ENCODE peak calls at places on chromosomes 5 and 9, in five cellular contexts. M is K562, T is IMR-90, D is SK-N-SH, N is GM12878. X is an unnamed sample.

GRCh38 chr9:136225748-136226679 is 19.6 kb downstream of the QSOX2 start:
- DNase-seq in M (peak; percentile 77), T (peak; percentile 31), D (peak; percentile 88), N (peak; percentile 31), X (peak; percentile 72)

GRCh38 chr5:81020478-81021167 is 60.5 kb downstream of the RASGRF2 start:
- DNase-seq in M (no peak), T (peak; percentile 45), D (no peak), N (no peak), X (no peak)

GRCh38 chr5:127518319-127518621 is 830 bp downstream of the PRRC1 start:
- DNase-seq in M (no peak), T (peak; percentile 57), D (no peak), N (peak; percentile 23), X (no peak)

GRCh38 chr9:31304576-31304975 is 1079.9 kb upstream of the ACO1 start:
- DNase-seq in M (no peak), T (peak; percentile 32), D (no peak), N (no peak), X (no peak)

GRCh38 chr9:95507456-95508241 is 9.1 kb downstream of the PTCH1 start:
- DNase-seq in M (peak; percentile 70), T (peak; percentile 73), D (peak; percentile 41), N (no peak), X (peak; percentile 86)

GRCh38 chr5:153088538-153088937 is 401.9 kb upstream of the GRIA1 start:
- DNase-seq in M (no peak), T (no peak), D (no peak), N (no peak), X (no peak)

GRCh38 chr9:130785053-130785452 is 50.0 kb upstream of the ABL1 start:
- DNase-seq in M (peak; percentile 14), T (no peak), D (no peak), N (no peak), X (no peak)

GRCh38 chr5:126837907-126838539 is 61.1 kb downstream of the LMNB1 start:
- DNase-seq in M (peak; percentile 12), T (peak; percentile 53), D (no peak), N (no peak), X (no peak)

GRCh38 chr5:136079195-136079985 is 50.6 kb downstream of the TGFBI start:
- DNase-seq in M (no peak), T (no peak), D (no peak), N (no peak), X (no peak)

GRCh38 chr5:102762828-102763227 is 7.7 kb downstream of the PAM start:
- DNase-seq in M (no peak), T (no peak), D (no peak), N (no peak), X (no peak)

GRCh38 chr5:51881901-51882300 is 498.7 kb downstream of the ISL1 start:
- DNase-seq in M (no peak), T (no peak), D (no peak), N (no peak), X (no peak)

GRCh38 chr9:6894135-6894534 is 136.4 kb downstream of the KDM4C start:
- DNase-seq in M (no peak), T (no peak), D (no peak), N (peak; percentile 63), X (no peak)

GRCh38 chr9:18451409-18451808 is 22.5 kb upstream of the ADAMTSL1 start:
- DNase-seq in M (no peak), T (peak; percentile 26), D (no peak), N (no peak), X (no peak)

GRCh38 chr5:39266442-39266841 is 47.1 kb upstream of the FYB1 start:
- DNase-seq in M (peak; percentile 62), T (peak; percentile 5), D (no peak), N (no peak), X (peak; percentile 23)

GRCh38 chr9:135703726-135704125 is 1.7 kb downstream of the KCNT1 start:
- DNase-seq in M (no peak), T (no peak), D (no peak), N (no peak), X (no peak)

GRCh38 chr5:16740046-16740445 is 123.2 kb upstream of the RETREG1 start:
- DNase-seq in M (no peak), T (no peak), D (no peak), N (no peak), X (no peak)

GRCh38 chr5:8686707-8687106 is 817.8 kb downstream of the MTRR start:
- DNase-seq in M (no peak), T (peak; percentile 47), D (no peak), N (no peak), X (no peak)

GRCh38 chr9:76560481-76560891 is 101.5 kb downstream of the GCNT1 start:
- DNase-seq in M (no peak), T (peak; percentile 75), D (no peak), N (no peak), X (no peak)

GRCh38 chr9:32376295-32376694 is 8.1 kb upstream of the ACO1 start:
- DNase-seq in M (no peak), T (no peak), D (no peak), N (no peak), X (no peak)

GRCh38 chr9:134319306-134320194 is 6.7 kb upstream of the RXRA start:
- DNase-seq in M (no peak), T (no peak), D (no peak), N (no peak), X (no peak)

GRCh38 chr5:11719888-11720481 is 184.3 kb downstream of the CTNND2 start:
- DNase-seq in M (peak; percentile 23), T (no peak), D (peak; percentile 12), N (no peak), X (no peak)

GRCh38 chr5:52811067-52811749 is 23.5 kb downstream of the ITGA1 start:
- DNase-seq in M (no peak), T (peak; percentile 77), D (no peak), N (no peak), X (peak; percentile 60)

GRCh38 chr5:36692791-36693763 is 86.7 kb downstream of the SLC1A3 start:
- DNase-seq in M (peak; percentile 77), T (peak; percentile 53), D (peak; percentile 82), N (no peak), X (peak; percentile 59)

GRCh38 chr5:157670662-157671591 is at the start of gene C5orf52:
- DNase-seq in M (no peak), T (peak; percentile 14), D (peak; percentile 78), N (peak; percentile 23), X (peak; percentile 18)

GRCh38 chr5:1961304-1961946 is 78.7 kb upstream of the IRX4 start:
- DNase-seq in M (no peak), T (no peak), D (no peak), N (no peak), X (no peak)

GRCh38 chr5:36055984-36056383 is 10.7 kb downstream of the UGT3A2 start:
- DNase-seq in M (no peak), T (no peak), D (no peak), N (no peak), X (no peak)

GRCh38 chr9:110764006-110764405 is 95.4 kb downstream of the MUSK start:
- DNase-seq in M (no peak), T (no peak), D (no peak), N (no peak), X (no peak)

GRCh38 chr5:34827594-34828506 is 11.1 kb upstream of the TTC23L start:
- DNase-seq in M (no peak), T (no peak), D (no peak), N (no peak), X (no peak)

GRCh38 chr5:53109041-53109435 is 519 bp downstream of the MOCS2 start:
- DNase-seq in M (peak; percentile 24), T (no peak), D (no peak), N (peak; percentile 13), X (peak; percentile 6)

GRCh38 chr5:82885657-82886389 is 191.4 kb downstream of the TMEM167A start:
- DNase-seq in M (no peak), T (peak; percentile 20), D (no peak), N (peak; percentile 16), X (peak; percentile 4)

GRCh38 chr9:16442622-16443021 is 427.8 kb downstream of the BNC2 start:
- DNase-seq in M (no peak), T (peak; percentile 58), D (no peak), N (no peak), X (peak; percentile 67)

GRCh38 chr9:133368249-133368881 is 7.5 kb downstream of the SURF4 start:
- DNase-seq in M (no peak), T (no peak), D (peak; percentile 79), N (no peak), X (no peak)

GRCh38 chr5:61313960-61314681 is 17.9 kb upstream of the ZSWIM6 start:
- DNase-seq in M (no peak), T (peak; percentile 94), D (no peak), N (no peak), X (peak; percentile 80)
- TF ChIP-seq RCOR1 in M (no peak), T (peak; percentile 98), D (no peak), N (no peak), X (no peak)

DNA sequence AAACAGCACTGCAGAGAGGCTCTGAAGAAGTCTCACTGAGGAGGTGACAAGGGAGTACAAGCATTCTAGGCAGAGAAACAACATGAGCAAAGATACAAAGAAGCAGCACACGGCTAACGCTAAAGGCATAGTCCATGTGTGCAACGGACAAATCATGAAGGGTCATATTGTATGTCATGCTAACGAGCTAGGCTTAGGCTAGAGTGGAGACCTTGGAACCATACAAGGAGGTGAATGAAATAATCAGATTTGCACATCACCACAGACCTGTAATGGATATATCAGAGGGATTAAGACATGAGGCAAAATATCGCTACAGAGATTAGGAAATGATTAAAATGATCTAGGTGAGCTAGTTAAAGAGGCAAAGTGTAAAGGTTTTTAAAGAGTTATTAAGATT is 145.6 kb downstream of the NFIB start:
- DNase-seq in M (no peak), T (no peak), D (no peak), N (no peak), X (no peak)
- TF ChIP-seq RCOR1 in M (no peak), T (no peak), D (no peak), N (no peak), X (no peak)

GRCh38 chr5:140631831-140632365 is 1.1 kb downstream of the CD14 start:
- DNase-seq in M (no peak), T (no peak), D (no peak), N (no peak), X (no peak)
- TF ChIP-seq RCOR1 in M (no peak), T (no peak), D (no peak), N (no peak), X (no peak)

DNA sequence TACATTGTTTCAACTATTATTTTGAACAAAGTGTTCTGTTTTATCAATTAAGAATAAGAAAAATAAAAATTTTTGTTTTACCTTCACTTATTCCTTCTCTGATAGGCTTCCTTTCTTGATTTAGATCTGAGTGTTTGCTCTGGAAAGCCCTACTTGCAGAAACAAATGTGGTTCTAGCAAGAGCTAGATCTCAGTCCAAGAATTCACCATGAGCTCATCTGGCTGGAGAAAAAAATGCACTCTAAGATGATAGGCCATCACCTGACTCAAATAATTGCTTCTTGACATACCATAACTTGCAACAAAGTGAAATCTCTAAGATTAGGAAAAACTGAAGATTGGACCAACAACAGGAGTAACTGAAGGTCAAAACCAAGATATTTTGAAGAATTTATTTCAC is 6.3 kb upstream of the RLN2 start:
- DNase-seq in M (no peak), T (no peak), D (no peak), N (no peak), X (no peak)
- TF ChIP-seq RCOR1 in M (no peak), T (no peak), D (no peak), N (no peak), X (no peak)

GRCh38 chr9:99405369-99405768 is 183.3 kb downstream of the SEC61B start:
- DNase-seq in M (no peak), T (no peak), D (no peak), N (no peak), X (no peak)
- TF ChIP-seq RCOR1 in M (no peak), T (no peak), D (no peak), N (no peak), X (no peak)

GRCh38 chr5:18553269-18553668 is 919.0 kb downstream of the TAF11L14 start:
- DNase-seq in M (no peak), T (no peak), D (no peak), N (no peak), X (peak; percentile 54)
- TF ChIP-seq RCOR1 in M (no peak), T (no peak), D (no peak), N (no peak), X (no peak)